ENCODE peak calls at places on chromosomes 12 and 14, in eight cellular contexts. T, G, V, U, I, O, E and Q are unnamed samples.

GRCh38 chr12:1220127-1221092 is 229.4 kb downstream of the ERC1 start:
- DNase-seq in O (peak; percentile 73), V (no peak), U (no peak), G (no peak), E (peak; percentile 35), I (no peak), T (no peak), Q (no peak)

GRCh38 chr12:65536876-65537661 is 258.6 kb downstream of the MSRB3 start:
- DNase-seq in E (no peak), T (peak; percentile 88), V (peak; percentile 96), O (peak; percentile 99), U (no peak), G (no peak), I (peak; percentile 94), Q (no peak)

GRCh38 chr12:4421590-4422031 is 24.0 kb downstream of the FGF6 start:
- DNase-seq in G (no peak), V (no peak), E (no peak), U (no peak), O (peak; percentile 62), T (peak; percentile 70), I (peak; percentile 53), Q (peak; percentile 24)

GRCh38 chr14:57930241-57930975 is 64.5 kb upstream of the SLC35F4 start:
- DNase-seq in U (no peak), I (no peak), E (no peak), V (no peak), O (no peak), G (no peak), T (no peak), Q (no peak)

GRCh38 chr12:70849265-70849960 is 71.1 kb downstream of the PTPRR start:
- DNase-seq in V (no peak), T (peak; percentile 28), G (no peak), E (no peak), U (no peak), O (peak; percentile 61), I (peak; percentile 38), Q (peak; percentile 18)

GRCh38 chr12:116313194-116313910 is 35.9 kb upstream of the MED13L start:
- DNase-seq in G (no peak), E (no peak), U (no peak), T (no peak), I (no peak), O (no peak), V (no peak), Q (no peak)

GRCh38 chr12:47808049-47808448 is 11.7 kb downstream of the HDAC7 start:
- DNase-seq in G (peak; percentile 50), T (no peak), U (peak; percentile 83), O (no peak), I (no peak), V (no peak), E (peak; percentile 68), Q (peak; percentile 62)

GRCh38 chr12:54370218-54370730 is 6.0 kb upstream of the GPR84 start:
- DNase-seq in G (no peak), T (peak; percentile 59), O (peak; percentile 86), I (peak; percentile 90), U (no peak), V (peak; percentile 69), E (peak; percentile 87), Q (peak; percentile 78)

GRCh38 chr14:97705976-97706375 is 908.8 kb downstream of the VRK1 start:
- DNase-seq in O (no peak), G (no peak), U (no peak), V (no peak), T (no peak), E (no peak), I (no peak), Q (no peak)

GRCh38 chr12:12720637-12721250 is 3.6 kb downstream of the CDKN1B start:
- DNase-seq in V (no peak), I (no peak), U (no peak), O (peak; percentile 7), E (no peak), T (no peak), G (no peak), Q (no peak)

GRCh38 chr12:113582521-113583218 is 111.0 kb upstream of the LHX5 start:
- DNase-seq in V (no peak), U (no peak), G (no peak), T (no peak), I (no peak), O (peak; percentile 27), E (no peak), Q (peak; percentile 9)

GRCh38 chr14:22781606-22782000 is 15.1 kb downstream of the OXA1L start:
- DNase-seq in V (no peak), U (no peak), T (peak; percentile 19), O (peak; percentile 45), G (no peak), E (no peak), I (peak; percentile 57), Q (no peak)

GRCh38 chr12:47098099-47098498 is 18.3 kb upstream of the AMIGO2 start:
- DNase-seq in T (no peak), V (no peak), O (no peak), E (no peak), I (no peak), G (no peak), U (no peak), Q (no peak)

GRCh38 chr12:19654630-19655384 is 215.5 kb downstream of the AEBP2 start:
- DNase-seq in O (no peak), V (peak; percentile 11), G (no peak), T (no peak), U (no peak), E (no peak), I (peak; percentile 5), Q (no peak)

GRCh38 chr14:92987713-92988510 is 65.0 kb downstream of the CHGA start:
- DNase-seq in I (no peak), T (no peak), O (no peak), V (no peak), G (no peak), U (no peak), E (no peak), Q (no peak)